ENCODE peak calls at places on chromosomes 4 and X, in five cellular contexts. One of them, this sample, is unnamed.

GRCh38 chr4:168558587-168558986 is 61.7 kb downstream of the PALLD start:
- DNase-seq in K562: no peak
- DNase-seq in sigmoid colon: no peak
- DNase-seq in spleen: no peak
- DNase-seq in vagina: no peak
- DNase-seq in this sample: no peak

GRCh38 chr4:17400696-17401095 is 111.2 kb downstream of the QDPR start:
- DNase-seq in spleen: no peak
- DNase-seq in sigmoid colon: no peak
- DNase-seq in K562: no peak
- DNase-seq in vagina: no peak
- DNase-seq in this sample: no peak

GRCh38 chr4:80229590-80229989 is 32.3 kb downstream of the PRDM8 start:
- DNase-seq in spleen: no peak
- DNase-seq in vagina: no peak
- DNase-seq in K562: no peak
- DNase-seq in sigmoid colon: no peak
- DNase-seq in this sample: no peak

GRCh38 chr4:83961575-83961974 is 425.7 kb downstream of the GPAT3 start:
- DNase-seq in K562: peak; percentile 5
- DNase-seq in spleen: no peak
- DNase-seq in vagina: no peak
- DNase-seq in sigmoid colon: no peak
- DNase-seq in this sample: no peak

GRCh38 chr4:68372588-68372987 is 22.7 kb upstream of the YTHDC1 start:
- DNase-seq in K562: no peak
- DNase-seq in vagina: no peak
- DNase-seq in spleen: no peak
- DNase-seq in sigmoid colon: no peak
- DNase-seq in this sample: no peak

GRCh38 chr4:30920043-30920442 is 199.9 kb downstream of the PCDH7 start:
- DNase-seq in sigmoid colon: no peak
- DNase-seq in spleen: no peak
- DNase-seq in vagina: no peak
- DNase-seq in K562: no peak
- DNase-seq in this sample: no peak

GRCh38 chr4:63831590-63831989 is 577.7 kb downstream of the TECRL start:
- DNase-seq in sigmoid colon: no peak
- DNase-seq in vagina: no peak
- DNase-seq in K562: no peak
- DNase-seq in spleen: no peak
- DNase-seq in this sample: no peak

GRCh38 chr4:119210760-119211159 is 1.8 kb upstream of the USP53 start:
- DNase-seq in sigmoid colon: no peak
- DNase-seq in spleen: no peak
- DNase-seq in K562: no peak
- DNase-seq in vagina: no peak
- DNase-seq in this sample: no peak

GRCh38 chr4:56261027-56261426 is 126.3 kb downstream of the AASDH start:
- DNase-seq in K562: no peak
- DNase-seq in sigmoid colon: no peak
- DNase-seq in vagina: no peak
- DNase-seq in spleen: no peak
- DNase-seq in this sample: no peak

GRCh38 chrX:19127649-19128168 is 5.4 kb upstream of the ADGRG2 start:
- DNase-seq in sigmoid colon: no peak
- DNase-seq in spleen: no peak
- DNase-seq in vagina: no peak
- DNase-seq in K562: no peak
- DNase-seq in this sample: no peak

GRCh38 chr4:148881860-148882643 is 439.8 kb upstream of the NR3C2 start:
- DNase-seq in spleen: no peak
- DNase-seq in vagina: no peak
- DNase-seq in K562: no peak
- DNase-seq in sigmoid colon: no peak
- DNase-seq in this sample: no peak

GRCh38 chr4:48016141-48017107 is at the start of the genes CNGA1 and NIPAL1:
- DNase-seq in K562: peak; percentile 91
- DNase-seq in sigmoid colon: peak; percentile 70
- DNase-seq in vagina: no peak
- DNase-seq in spleen: peak; percentile 91
- DNase-seq in this sample: no peak

GRCh38 chr4:22637306-22637705 is 55.4 kb upstream of the GBA3 start:
- DNase-seq in vagina: no peak
- DNase-seq in spleen: no peak
- DNase-seq in K562: no peak
- DNase-seq in sigmoid colon: no peak
- DNase-seq in this sample: no peak

GRCh38 chr4:41280010-41280409 is 23.3 kb downstream of the UCHL1 start:
- DNase-seq in spleen: no peak
- DNase-seq in vagina: no peak
- DNase-seq in K562: no peak
- DNase-seq in sigmoid colon: no peak
- DNase-seq in this sample: no peak

GRCh38 chrX:2697741-2698294 is 6.7 kb downstream of the CD99 start:
- DNase-seq in vagina: no peak
- DNase-seq in K562: no peak
- DNase-seq in sigmoid colon: no peak
- DNase-seq in spleen: no peak
- DNase-seq in this sample: no peak

GRCh38 chrX:67780694-67781109 is 236.9 kb downstream of the AR start:
- DNase-seq in sigmoid colon: peak; percentile 77
- DNase-seq in spleen: no peak
- DNase-seq in vagina: no peak
- DNase-seq in K562: peak; percentile 7
- DNase-seq in this sample: peak; percentile 90

GRCh38 chrX:15877380-15877779 is 22.8 kb upstream of the AP1S2 start:
- DNase-seq in vagina: no peak
- DNase-seq in spleen: no peak
- DNase-seq in K562: no peak
- DNase-seq in sigmoid colon: no peak
- DNase-seq in this sample: no peak

GRCh38 chrX:45849261-45849660 is 648.6 kb upstream of the DIPK2B start:
- DNase-seq in sigmoid colon: no peak
- DNase-seq in vagina: no peak
- DNase-seq in spleen: no peak
- DNase-seq in K562: peak; percentile 3
- DNase-seq in this sample: peak; percentile 39

GRCh38 chrX:2449135-2449886 is 51.5 kb downstream of the DHRSX start:
- DNase-seq in spleen: peak; percentile 47
- DNase-seq in K562: no peak
- DNase-seq in vagina: no peak
- DNase-seq in sigmoid colon: no peak
- DNase-seq in this sample: no peak

GRCh38 chr4:163166041-163166579 is 580 bp downstream of the NAF1 start:
- DNase-seq in K562: peak; percentile 71
- DNase-seq in vagina: no peak
- DNase-seq in spleen: peak; percentile 92
- DNase-seq in sigmoid colon: peak; percentile 79
- DNase-seq in this sample: no peak

GRCh38 chr4:148539387-148539786 is 97.2 kb upstream of the NR3C2 start:
- DNase-seq in spleen: no peak
- DNase-seq in sigmoid colon: no peak
- DNase-seq in vagina: no peak
- DNase-seq in K562: no peak
- DNase-seq in this sample: no peak

GRCh38 chr4:2417765-2418651 is at the start of gene ZFYVE28:
- DNase-seq in K562: peak; percentile 36
- DNase-seq in sigmoid colon: no peak
- DNase-seq in vagina: no peak
- DNase-seq in spleen: peak; percentile 86
- DNase-seq in this sample: no peak

GRCh38 chr4:169682360-169683047 is 62.1 kb downstream of the CLCN3 start:
- DNase-seq in K562: no peak
- DNase-seq in sigmoid colon: no peak
- DNase-seq in spleen: no peak
- DNase-seq in vagina: no peak
- DNase-seq in this sample: no peak

GRCh38 chr4:107853444-107854325 is 29.0 kb downstream of the SGMS2 start:
- DNase-seq in vagina: no peak
- DNase-seq in spleen: no peak
- DNase-seq in K562: no peak
- DNase-seq in sigmoid colon: no peak
- DNase-seq in this sample: no peak

GRCh38 chrX:118983513-118983912 is 9.1 kb downstream of the LONRF3 start:
- DNase-seq in sigmoid colon: no peak
- DNase-seq in spleen: no peak
- DNase-seq in vagina: no peak
- DNase-seq in K562: no peak
- DNase-seq in this sample: no peak

GRCh38 chrX:102835504-102836146 is 101.4 kb upstream of the RAB40AL start:
- DNase-seq in spleen: no peak
- DNase-seq in sigmoid colon: no peak
- DNase-seq in K562: no peak
- DNase-seq in vagina: no peak
- DNase-seq in this sample: no peak

GRCh38 chrX:78548012-78548411 is 111.1 kb downstream of the RTL3 start:
- DNase-seq in sigmoid colon: no peak
- DNase-seq in K562: no peak
- DNase-seq in spleen: no peak
- DNase-seq in vagina: no peak
- DNase-seq in this sample: no peak

GRCh38 chr4:153296424-153296823 is 48.1 kb upstream of the MND1 start:
- DNase-seq in vagina: no peak
- DNase-seq in spleen: no peak
- DNase-seq in K562: no peak
- DNase-seq in sigmoid colon: peak; percentile 74
- DNase-seq in this sample: no peak

GRCh38 chr4:45662996-45663395 is 460.9 kb downstream of the GABRG1 start:
- DNase-seq in spleen: no peak
- DNase-seq in vagina: no peak
- DNase-seq in sigmoid colon: no peak
- DNase-seq in K562: no peak
- DNase-seq in this sample: peak; percentile 83

GRCh38 chr4:90317785-90318184 is 190.6 kb downstream of the CCSER1 start:
- DNase-seq in spleen: no peak
- DNase-seq in sigmoid colon: no peak
- DNase-seq in K562: no peak
- DNase-seq in vagina: no peak
- DNase-seq in this sample: no peak

GRCh38 chr4:101367201-101367600 is 19.9 kb upstream of the PPP3CA start:
- DNase-seq in spleen: no peak
- DNase-seq in vagina: no peak
- DNase-seq in K562: no peak
- DNase-seq in sigmoid colon: no peak
- DNase-seq in this sample: no peak

GRCh38 chr4:151184523-151185458 is 85.4 kb downstream of the RPS3A start:
- DNase-seq in spleen: no peak
- DNase-seq in sigmoid colon: no peak
- DNase-seq in K562: no peak
- DNase-seq in vagina: no peak
- DNase-seq in this sample: no peak

GRCh38 chrX:107894038-107894437 is 68.4 kb downstream of the MID2 start:
- DNase-seq in sigmoid colon: no peak
- DNase-seq in K562: peak; percentile 47
- DNase-seq in spleen: no peak
- DNase-seq in vagina: no peak
- DNase-seq in this sample: peak; percentile 8

GRCh38 chrX:31934842-31935241 is 863.0 kb upstream of the FTHL17 start:
- DNase-seq in K562: no peak
- DNase-seq in spleen: no peak
- DNase-seq in vagina: no peak
- DNase-seq in sigmoid colon: no peak
- DNase-seq in this sample: no peak
- TF ChIP-seq POLR2AphosphoS5 in K562: no peak
- TF ChIP-seq POLR2AphosphoS5 in spleen: no peak
- TF ChIP-seq POLR2AphosphoS5 in vagina: no peak
- TF ChIP-seq POLR2AphosphoS5 in sigmoid colon: no peak
- TF ChIP-seq POLR2AphosphoS5 in this sample: no peak

GRCh38 chr4:7909463-7909862 is 30.2 kb downstream of the AFAP1 start:
- DNase-seq in spleen: no peak
- DNase-seq in sigmoid colon: no peak
- DNase-seq in K562: no peak
- DNase-seq in vagina: no peak
- DNase-seq in this sample: no peak
- TF ChIP-seq POLR2AphosphoS5 in spleen: no peak
- TF ChIP-seq POLR2AphosphoS5 in sigmoid colon: no peak
- TF ChIP-seq POLR2AphosphoS5 in K562: no peak
- TF ChIP-seq POLR2AphosphoS5 in vagina: no peak
- TF ChIP-seq POLR2AphosphoS5 in this sample: no peak

GRCh38 chr4:87100093-87100634 is 120.3 kb downstream of the KLHL8 start:
- DNase-seq in K562: no peak
- DNase-seq in vagina: no peak
- DNase-seq in spleen: no peak
- DNase-seq in sigmoid colon: no peak
- DNase-seq in this sample: no peak

GRCh38 chr4:87105101-87105852 is 115.1 kb downstream of the KLHL8 start:
- DNase-seq in vagina: no peak
- DNase-seq in sigmoid colon: no peak
- DNase-seq in spleen: no peak
- DNase-seq in K562: no peak
- DNase-seq in this sample: no peak

GRCh38 chr4:87103086-87103485 is 117.3 kb downstream of the KLHL8 start:
- DNase-seq in sigmoid colon: no peak
- DNase-seq in vagina: no peak
- DNase-seq in K562: no peak
- DNase-seq in spleen: no peak
- DNase-seq in this sample: no peak

GRCh38 chr4:87101543-87102199 is 118.7 kb downstream of the KLHL8 start:
- DNase-seq in vagina: no peak
- DNase-seq in sigmoid colon: no peak
- DNase-seq in K562: no peak
- DNase-seq in spleen: no peak
- DNase-seq in this sample: no peak

GRCh38 chr4:87103691-87104187 is 116.7 kb downstream of the KLHL8 start:
- DNase-seq in K562: no peak
- DNase-seq in spleen: no peak
- DNase-seq in sigmoid colon: no peak
- DNase-seq in vagina: no peak
- DNase-seq in this sample: no peak
- TF ChIP-seq POLR2AphosphoS5 in K562: no peak
- TF ChIP-seq POLR2AphosphoS5 in spleen: no peak
- TF ChIP-seq POLR2AphosphoS5 in sigmoid colon: no peak
- TF ChIP-seq POLR2AphosphoS5 in vagina: peak; percentile 39
- TF ChIP-seq POLR2AphosphoS5 in this sample: no peak

GRCh38 chr4:105994061-105994460 is 98.8 kb downstream of the NPNT start:
- DNase-seq in sigmoid colon: no peak
- DNase-seq in K562: no peak
- DNase-seq in vagina: no peak
- DNase-seq in spleen: no peak
- DNase-seq in this sample: no peak
- TF ChIP-seq POLR2AphosphoS5 in sigmoid colon: peak; percentile 29
- TF ChIP-seq POLR2AphosphoS5 in K562: no peak
- TF ChIP-seq POLR2AphosphoS5 in vagina: no peak
- TF ChIP-seq POLR2AphosphoS5 in spleen: no peak
- TF ChIP-seq POLR2AphosphoS5 in this sample: no peak

This sample was measured in SK-N-MC.